ENCODE peak calls at places on chromosome X, in seven cellular contexts. B is cardiac fibroblast; W is ovary; L is heart left ventricle; I is CD4-positive, alpha-beta T cell; U is GM13976; R is natural killer cell. Y is an unnamed sample.

GRCh38 chrX:11365426-11365825 is 72.2 kb downstream of the AMELX start:
- DNase-seq in B (no peak), W (no peak), L (no peak), I (no peak), U (no peak), R (no peak), Y (no peak)

GRCh38 chrX:44775726-44776125 is 68.1 kb upstream of the DUSP21 start:
- DNase-seq in B (no peak), W (no peak), L (no peak), I (no peak), U (no peak), R (no peak), Y (no peak)

GRCh38 chrX:16786791-16787735 is 797 bp downstream of the TXLNG start:
- DNase-seq in B (peak), W (peak), L (peak), I (peak), U (peak), R (peak), Y (no peak)

GRCh38 chrX:2523911-2524310 is 23.1 kb upstream of the DHRSX start:
- DNase-seq in B (no peak), W (no peak), L (no peak), I (no peak), U (no peak), R (no peak), Y (no peak)

GRCh38 chrX:150298841-150299551 is 64.1 kb upstream of the MAMLD1 start:
- DNase-seq in B (no peak), W (no peak), L (no peak), I (no peak), U (no peak), R (no peak), Y (no peak)

GRCh38 chrX:2677764-2678163 is 13.3 kb upstream of the CD99 start:
- DNase-seq in B (peak), W (peak), L (peak), I (no peak), U (no peak), R (no peak), Y (no peak)

GRCh38 chrX:134244043-134244442 is 7.1 kb downstream of the CCDC160 start:
- DNase-seq in B (peak), W (no peak), L (no peak), I (no peak), U (no peak), R (no peak), Y (no peak)

GRCh38 chrX:106037835-106038473 is 573 bp downstream of the SERPINA7 start:
- DNase-seq in B (no peak), W (no peak), L (no peak), I (no peak), U (no peak), R (no peak), Y (no peak)

GRCh38 chrX:997631-998137 is 214.8 kb downstream of the CRLF2 start:
- DNase-seq in B (no peak), W (no peak), L (no peak), I (no peak), U (no peak), R (no peak), Y (no peak)

GRCh38 chrX:115311666-115312065 is 22.2 kb downstream of the LUZP4 start:
- DNase-seq in B (peak), W (no peak), L (peak), I (no peak), U (no peak), R (no peak), Y (no peak)

GRCh38 chrX:135477576-135477975 is 42.9 kb upstream of the INTS6L start:
- DNase-seq in B (peak), W (peak), L (peak), I (peak), U (no peak), R (no peak), Y (no peak)

GRCh38 chrX:32937043-32937442 is 274.3 kb downstream of the DMD start:
- DNase-seq in B (no peak), W (no peak), L (no peak), I (no peak), U (no peak), R (no peak), Y (no peak)

GRCh38 chrX:38052096-38052495 is 45.7 kb downstream of the SYTL5 start:
- DNase-seq in B (peak), W (no peak), L (no peak), I (no peak), U (no peak), R (no peak), Y (no peak)

GRCh38 chrX:53050841-53051240 is 2.3 kb downstream of the GPR173 start:
- DNase-seq in B (peak), W (no peak), L (no peak), I (no peak), U (no peak), R (no peak), Y (no peak)

GRCh38 chrX:68372665-68373064 is 60.6 kb downstream of the OPHN1 start:
- DNase-seq in B (no peak), W (no peak), L (no peak), I (no peak), U (no peak), R (no peak), Y (no peak)

GRCh38 chrX:138756234-138756633 is 44.7 kb upstream of the FGF13 start:
- DNase-seq in B (peak), W (peak), L (peak), I (no peak), U (no peak), R (no peak), Y (no peak)

GRCh38 chrX:3176439-3176820 is 135.2 kb downstream of the ARSF start:
- DNase-seq in B (peak), W (no peak), L (no peak), I (no peak), U (no peak), R (no peak), Y (no peak)

GRCh38 chrX:103464071-103464773 is 55.1 kb downstream of the RAB40A start:
- DNase-seq in B (peak), W (peak), L (no peak), I (peak), U (peak), R (no peak), Y (no peak)

GRCh38 chrX:109918753-109919152 is 84.2 kb upstream of the TMEM164 start:
- DNase-seq in B (no peak), W (no peak), L (no peak), I (no peak), U (no peak), R (no peak), Y (no peak)

GRCh38 chrX:56726609-56727008 is 2.4 kb upstream of the NBDY start:
- DNase-seq in B (peak), W (no peak), L (no peak), I (peak), U (peak), R (no peak), Y (no peak)

GRCh38 chrX:38236901-38237615 is 16.4 kb upstream of the SRPX start:
- DNase-seq in B (no peak), W (no peak), L (no peak), I (no peak), U (no peak), R (no peak), Y (no peak)

GRCh38 chrX:34656842-34657780 is at the start of gene TMEM47:
- DNase-seq in B (peak), W (peak), L (peak), I (no peak), U (no peak), R (no peak), Y (no peak)

GRCh38 chrX:154375156-154375504 is 696 bp upstream of the FLNA start:
- DNase-seq in B (no peak), W (no peak), L (no peak), I (no peak), U (no peak), R (no peak), Y (no peak)

GRCh38 chrX:154376768-154377167 is 2.3 kb upstream of the EMD start:
- DNase-seq in B (peak), W (no peak), L (no peak), I (no peak), U (no peak), R (no peak), Y (no peak)

GRCh38 chrX:154372612-154373022 is 1.8 kb downstream of the FLNA start:
- DNase-seq in B (no peak), W (no peak), L (no peak), I (no peak), U (peak), R (peak), Y (no peak)

GRCh38 chrX:154373340-154374306 is 811 bp downstream of the FLNA start:
- DNase-seq in B (peak), W (peak), L (peak), I (no peak), U (no peak), R (no peak), Y (no peak)

GRCh38 chrX:154374361-154375155 is at the start of gene FLNA:
- DNase-seq in B (no peak), W (peak), L (peak), I (no peak), U (no peak), R (peak), Y (no peak)
- TF ChIP-seq CTCF in B (no peak), W (no peak), L (peak), I (no peak), U (peak), R (no peak), Y (peak)

DNA sequence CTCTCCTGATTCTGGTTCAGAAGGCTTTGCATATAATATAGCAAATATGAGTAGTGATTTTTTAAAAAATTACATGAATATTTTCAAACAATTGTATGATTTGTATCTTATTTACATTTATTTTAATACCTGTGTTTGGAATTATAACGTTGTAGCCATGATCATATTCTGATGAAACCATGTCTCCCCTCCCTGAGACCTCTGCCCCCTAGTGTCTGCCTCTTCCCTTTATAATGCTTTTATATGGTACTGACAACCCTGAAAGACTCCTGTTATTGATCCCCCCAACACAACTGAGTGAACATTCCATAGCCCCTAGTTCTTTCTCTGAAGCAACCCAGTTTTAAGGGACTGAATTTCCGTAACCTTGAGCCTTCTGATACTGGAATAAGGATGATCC is 187.4 kb downstream of the SOX3 start:
- DNase-seq in B (no peak), W (no peak), L (no peak), I (no peak), U (no peak), R (no peak), Y (no peak)
- TF ChIP-seq CTCF in B (no peak), W (no peak), L (no peak), I (no peak), U (no peak), R (no peak), Y (no peak)

DNA sequence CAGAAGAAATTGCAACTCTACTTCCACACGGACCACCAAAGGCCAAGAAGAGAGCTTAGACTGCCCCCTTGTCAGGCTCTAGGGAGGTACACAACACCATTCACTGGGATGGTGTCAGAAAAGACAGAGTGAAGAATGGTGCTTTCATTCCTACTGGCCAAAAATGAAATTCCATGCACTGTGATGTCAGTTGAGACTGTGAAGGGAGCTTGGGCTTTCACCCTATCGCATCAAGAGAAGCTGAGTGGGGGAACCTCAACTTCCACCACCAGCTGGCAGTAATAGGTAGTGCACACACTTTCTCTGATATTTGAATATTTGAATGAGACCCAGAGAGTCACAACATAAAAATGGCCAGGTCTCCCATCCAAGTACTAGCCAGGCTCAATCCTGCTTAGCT is 65.9 kb downstream of the ZNF711 start:
- DNase-seq in B (no peak), W (no peak), L (no peak), I (no peak), U (no peak), R (no peak), Y (no peak)
- TF ChIP-seq CTCF in B (no peak), W (no peak), L (no peak), I (no peak), U (no peak), R (no peak), Y (no peak)

DNA sequence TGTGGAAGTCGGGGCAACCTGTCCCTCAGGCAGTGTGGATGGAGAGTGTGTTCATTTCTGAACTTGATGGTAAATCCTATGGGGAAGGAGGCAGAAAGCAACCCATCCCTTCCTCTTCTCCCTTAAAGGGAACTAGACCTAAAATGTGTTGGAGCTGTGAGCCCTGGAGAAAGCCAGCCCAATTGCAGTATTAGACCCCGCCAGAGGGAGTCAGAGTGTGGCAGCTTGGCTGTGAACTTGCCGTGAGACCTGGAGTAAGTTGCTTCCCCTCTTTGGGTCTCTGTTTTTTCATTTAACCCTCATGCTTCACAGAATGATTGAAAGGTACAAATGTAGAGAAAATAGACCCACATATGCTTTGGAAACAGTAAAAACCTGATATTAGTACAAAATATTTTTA is 108.7 kb upstream of the PAK3 start:
- DNase-seq in B (peak), W (no peak), L (no peak), I (no peak), U (no peak), R (no peak), Y (no peak)
- TF ChIP-seq CTCF in B (no peak), W (no peak), L (no peak), I (no peak), U (no peak), R (no peak), Y (no peak)

DNA sequence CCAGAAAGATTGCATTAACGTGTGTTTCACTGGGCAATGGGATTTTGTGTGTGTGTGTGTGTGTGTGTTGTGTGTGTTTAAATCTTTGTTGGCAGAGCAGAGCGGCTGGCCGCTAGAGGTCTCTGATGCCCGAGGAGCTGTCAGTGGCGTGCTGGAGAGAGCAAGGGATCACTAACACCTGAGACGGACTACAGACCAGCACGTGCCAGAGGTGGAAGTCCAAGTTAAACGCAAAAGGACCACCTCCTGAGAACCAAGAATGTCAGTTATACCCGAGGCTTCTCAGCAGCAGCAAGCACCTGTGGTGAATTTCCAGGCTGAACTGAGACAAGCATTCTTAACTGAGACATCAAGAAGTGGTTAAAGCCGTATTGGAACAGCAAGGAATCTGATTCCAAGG is 9.0 kb upstream of the SLC25A14 start:
- DNase-seq in B (peak), W (peak), L (peak), I (peak), U (peak), R (no peak), Y (no peak)
- TF ChIP-seq CTCF in B (peak), W (no peak), L (no peak), I (peak), U (peak), R (no peak), Y (no peak)

DNA sequence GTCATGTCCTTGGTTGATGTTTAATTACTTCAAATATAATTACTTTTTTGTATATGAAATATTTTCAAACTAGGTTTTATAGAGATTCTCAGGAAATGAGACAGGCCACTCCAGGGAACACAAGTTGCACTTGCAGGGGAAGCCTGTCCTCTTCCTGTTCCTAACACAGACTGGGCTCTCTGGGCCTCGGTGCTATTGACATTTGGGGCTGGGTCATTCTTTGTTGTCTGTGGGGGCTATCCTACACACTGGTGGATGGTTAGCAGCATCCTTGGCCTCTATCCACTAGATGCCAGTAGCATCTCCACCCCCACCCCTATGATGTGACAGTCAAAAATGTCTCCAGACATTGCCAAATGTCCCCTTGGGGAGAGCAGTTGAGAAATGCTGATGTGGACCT is 49.3 kb upstream of the MAP3K15 start:
- DNase-seq in B (no peak), W (no peak), L (no peak), I (no peak), U (no peak), R (no peak), Y (no peak)
- TF ChIP-seq CTCF in B (no peak), W (no peak), L (no peak), I (no peak), U (no peak), R (no peak), Y (no peak)

GRCh38 chrX:140664939-140665338 is 44.6 kb upstream of the LINC00632 start:
- DNase-seq in B (peak), W (no peak), L (no peak), I (no peak), U (no peak), R (no peak), Y (no peak)
- TF ChIP-seq CTCF in B (no peak), W (no peak), L (peak), I (no peak), U (no peak), R (no peak), Y (no peak)

GRCh38 chrX:43589735-43590515 is 66.2 kb upstream of the MAOA start:
- DNase-seq in B (peak), W (no peak), L (no peak), I (no peak), U (no peak), R (no peak), Y (no peak)

GRCh38 chrX:43581888-43582539 is 74.1 kb upstream of the MAOA start:
- DNase-seq in B (peak), W (no peak), L (no peak), I (no peak), U (no peak), R (no peak), Y (no peak)

GRCh38 chrX:43586855-43587254 is 69.2 kb upstream of the MAOA start:
- DNase-seq in B (no peak), W (no peak), L (no peak), I (no peak), U (no peak), R (no peak), Y (no peak)

GRCh38 chrX:43582540-43582913 is 73.6 kb upstream of the MAOA start:
- DNase-seq in B (no peak), W (no peak), L (no peak), I (no peak), U (no peak), R (no peak), Y (no peak)

DNA sequence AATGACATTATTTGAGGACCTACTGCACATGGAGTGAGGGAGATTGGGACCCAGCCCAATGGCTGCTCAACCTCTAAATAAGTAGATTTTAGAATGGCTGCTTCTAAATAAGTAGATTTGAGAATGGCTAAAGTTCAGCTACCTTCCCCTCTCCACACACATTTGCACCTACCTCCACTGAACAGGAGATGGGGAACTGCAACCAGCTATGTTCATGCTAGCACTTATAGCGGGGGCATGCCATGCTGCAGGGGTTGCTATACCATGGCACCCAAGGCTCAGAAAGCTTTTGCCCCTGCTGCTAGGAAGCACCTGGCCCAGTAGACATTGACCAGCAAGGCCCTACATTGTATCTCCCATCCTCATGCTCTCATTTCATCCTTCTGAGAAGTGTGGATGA is 70.2 kb upstream of the MAOA start:
- DNase-seq in B (no peak), W (no peak), L (no peak), I (no peak), U (no peak), R (no peak), Y (no peak)
- TF ChIP-seq CTCF in B (no peak), W (no peak), L (no peak), I (no peak), U (no peak), R (no peak), Y (no peak)

GRCh38 chrX:96181571-96181970 is 503.1 kb upstream of the DIAPH2 start:
- DNase-seq in B (no peak), W (no peak), L (no peak), I (no peak), U (no peak), R (no peak), Y (no peak)

GRCh38 chrX:96182366-96182765 is 502.3 kb upstream of the DIAPH2 start:
- DNase-seq in B (peak), W (peak), L (no peak), I (no peak), U (no peak), R (no peak), Y (no peak)

DNA sequence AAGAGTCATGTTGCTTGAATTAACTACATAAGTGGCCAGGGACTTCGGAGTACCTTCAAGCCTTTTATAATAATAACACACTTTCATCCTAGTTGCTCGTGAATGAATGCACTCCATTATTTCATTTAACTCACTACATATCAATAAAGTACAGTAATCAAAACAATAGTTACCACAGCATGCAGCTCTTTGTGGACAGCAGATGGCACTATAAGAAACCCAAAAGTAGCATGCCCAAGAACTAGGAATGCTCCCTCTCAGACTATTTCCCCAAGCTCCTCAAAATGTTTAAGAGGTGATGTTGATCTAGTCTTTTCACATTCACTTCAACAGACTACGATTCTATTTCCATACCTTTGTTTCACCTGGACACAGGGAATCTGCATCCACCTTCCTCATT is 500.8 kb upstream of the DIAPH2 start:
- DNase-seq in B (peak), W (no peak), L (no peak), I (no peak), U (no peak), R (no peak), Y (no peak)
- TF ChIP-seq CTCF in B (peak), W (no peak), L (peak), I (no peak), U (no peak), R (no peak), Y (no peak)